ENCODE peak calls at places on chromosomes 5 and 9, in four cellular contexts. J is choroid plexus epithelial cell, Q is mammary epithelial cell, C is upper lobe of left lung. G is an unnamed sample.

GRCh38 chr9:135551031-135551430 is 5.1 kb downstream of the OBP2A start:
- DNase-seq in J (no peak), Q (no peak), C (peak), G (no peak)

GRCh38 chr9:121369595-121370265 is at the start of gene STOM:
- DNase-seq in J (peak), Q (peak), C (peak), G (peak)

GRCh38 chr5:178306430-178307225 is 74.0 kb upstream of the PHYKPL start:
- DNase-seq in J (no peak), Q (no peak), C (no peak), G (no peak)

GRCh38 chr9:88537743-88538055 is 2.7 kb downstream of the NXNL2 start:
- DNase-seq in J (peak), Q (peak), C (no peak), G (peak)

GRCh38 chr9:88574993-88575392 is 40.0 kb downstream of the NXNL2 start:
- DNase-seq in J (no peak), Q (peak), C (no peak), G (peak)

GRCh38 chr5:84614907-84615306 is 230.2 kb upstream of the EDIL3 start:
- DNase-seq in J (no peak), Q (no peak), C (no peak), G (no peak)

GRCh38 chr9:121604242-121604641 is 47.2 kb upstream of the DAB2IP start:
- DNase-seq in J (no peak), Q (no peak), C (no peak), G (no peak)

GRCh38 chr5:1330146-1330846 is 14.6 kb downstream of the CLPTM1L start:
- DNase-seq in J (no peak), Q (peak), C (peak), G (no peak)

GRCh38 chr5:141729387-141730006 is 47.5 kb upstream of the ARAP3 start:
- DNase-seq in J (no peak), Q (no peak), C (no peak), G (no peak)

GRCh38 chr5:6845856-6846255 is 132.6 kb downstream of the TENT4A start:
- DNase-seq in J (no peak), Q (no peak), C (no peak), G (no peak)

GRCh38 chr5:161283296-161283695 is 263.2 kb downstream of the GABRB2 start:
- DNase-seq in J (no peak), Q (no peak), C (no peak), G (no peak)

GRCh38 chr9:81472701-81473100 is 216.6 kb downstream of the TLE1 start:
- DNase-seq in J (no peak), Q (no peak), C (no peak), G (no peak)

GRCh38 chr9:131577005-131578000 is 32.0 kb downstream of the PRRT1B start:
- DNase-seq in J (no peak), Q (no peak), C (no peak), G (no peak)

GRCh38 chr5:88833371-88834107 is 49.4 kb downstream of the MEF2C start:
- DNase-seq in J (peak), Q (no peak), C (no peak), G (peak)

GRCh38 chr9:6564370-6564769 is 81.2 kb downstream of the GLDC start:
- DNase-seq in J (peak), Q (no peak), C (no peak), G (no peak)

GRCh38 chr9:100455470-100455869 is 17.5 kb upstream of the TMEFF1 start:
- DNase-seq in J (peak), Q (no peak), C (no peak), G (peak)

GRCh38 chr5:111697881-111698757 is 58.9 kb downstream of the NREP start:
- DNase-seq in J (peak), Q (no peak), C (no peak), G (peak)
- TF ChIP-seq CTCF in J (peak), Q (no peak), C (no peak), G (peak)

GRCh38 chr5:179413086-179413690 is 67.9 kb upstream of the ADAMTS2 start:
- DNase-seq in J (no peak), Q (no peak), C (no peak), G (no peak)
- H3K4me3 ChIP-seq in J (no peak), Q (no peak), C (no peak), G (no peak)

GRCh38 chr5:14492341-14492964 is 89.1 kb upstream of the OTULINL start:
- DNase-seq in J (no peak), Q (no peak), C (no peak), G (no peak)

GRCh38 chr5:14502291-14502690 is 79.3 kb upstream of the OTULINL start:
- DNase-seq in J (no peak), Q (no peak), C (no peak), G (no peak)

GRCh38 chr5:14491505-14491904 is 90.1 kb upstream of the OTULINL start:
- DNase-seq in J (peak), Q (no peak), C (no peak), G (peak)

GRCh38 chr5:14501353-14502162 is 80.0 kb upstream of the OTULINL start:
- DNase-seq in J (no peak), Q (no peak), C (no peak), G (peak)

DNA sequence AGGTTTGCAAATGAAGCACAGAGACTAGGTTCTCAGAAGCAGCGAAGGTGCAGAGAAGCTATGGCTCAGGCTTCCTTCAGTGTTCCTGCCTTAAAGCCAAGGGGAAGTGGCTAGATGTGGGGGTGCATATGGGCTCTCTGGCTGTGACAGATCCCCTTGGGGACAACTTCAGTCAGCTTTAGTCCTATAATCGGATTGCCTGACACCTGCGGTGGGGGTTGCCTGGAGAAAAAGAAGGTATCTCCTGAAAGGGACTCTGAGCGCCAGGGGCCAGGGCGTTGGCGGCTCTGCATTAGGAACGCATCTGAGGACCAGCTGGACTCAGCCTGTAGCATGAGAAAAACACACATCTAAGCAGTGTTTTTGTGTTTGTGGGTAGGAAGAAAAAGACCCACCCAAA is 84.3 kb upstream of the OTULINL start:
- DNase-seq in J (no peak), Q (no peak), C (no peak), G (no peak)
- TF ChIP-seq CTCF in J (no peak), Q (no peak), C (no peak), G (no peak)

GRCh38 chr9:126675147-126675467 is 61.4 kb downstream of the LMX1B start:
- DNase-seq in J (no peak), Q (no peak), C (no peak), G (no peak)
- H3K4me3 ChIP-seq in J (no peak), Q (no peak), C (no peak), G (no peak)

DNA sequence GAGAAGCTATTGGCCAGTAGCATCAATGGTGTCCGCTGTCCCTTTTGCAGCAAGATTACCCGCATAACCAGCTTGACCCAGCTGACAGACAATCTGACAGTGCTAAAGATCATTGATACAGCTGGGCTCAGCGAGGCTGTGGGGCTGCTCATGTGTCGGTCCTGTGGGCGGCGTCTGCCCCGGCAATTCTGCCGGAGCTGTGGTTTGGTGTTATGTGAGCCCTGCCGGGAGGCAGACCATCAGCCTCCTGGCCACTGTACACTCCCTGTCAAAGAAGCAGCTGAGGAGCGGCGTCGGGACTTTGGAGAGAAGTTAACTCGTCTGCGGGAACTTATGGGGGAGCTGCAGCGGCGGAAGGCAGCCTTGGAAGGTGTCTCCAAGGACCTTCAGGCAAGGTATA is 10.8 kb downstream of the TRIM32 start:
- DNase-seq in J (no peak), Q (no peak), C (peak), G (no peak)
- TF ChIP-seq CTCF in J (no peak), Q (no peak), C (no peak), G (no peak)

GRCh38 chr5:135038829-135039525 is 4.9 kb upstream of the PITX1 start:
- DNase-seq in J (no peak), Q (peak), C (no peak), G (peak)
- H3K4me3 ChIP-seq in J (no peak), Q (no peak), C (no peak), G (peak)

DNA sequence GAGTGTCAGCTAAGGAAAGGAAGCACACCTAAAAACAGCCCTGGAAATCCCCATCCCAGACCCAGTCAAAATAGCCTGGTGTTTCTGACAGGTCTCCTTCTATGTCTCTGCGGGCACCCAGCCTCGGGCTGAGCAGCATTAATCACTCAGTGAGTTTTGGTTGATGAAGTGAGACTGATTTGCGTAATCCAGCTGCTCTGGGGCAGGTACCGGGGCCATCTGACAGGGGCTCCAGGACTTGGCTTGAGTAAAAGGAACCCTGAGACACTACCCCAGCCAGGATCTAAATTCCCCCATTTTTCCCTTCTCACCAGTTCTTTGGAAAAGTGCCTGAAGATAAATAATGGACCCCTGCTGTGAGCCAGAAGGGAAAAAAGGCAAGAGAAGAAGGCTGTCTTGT is 607 bp downstream of the SLC28A3 start:
- DNase-seq in J (no peak), Q (peak), C (no peak), G (no peak)
- TF ChIP-seq CTCF in J (no peak), Q (no peak), C (no peak), G (no peak)

GRCh38 chr5:97405941-97406340 is 222.9 kb upstream of the RIOK2 start:
- DNase-seq in J (no peak), Q (no peak), C (peak), G (no peak)

DNA sequence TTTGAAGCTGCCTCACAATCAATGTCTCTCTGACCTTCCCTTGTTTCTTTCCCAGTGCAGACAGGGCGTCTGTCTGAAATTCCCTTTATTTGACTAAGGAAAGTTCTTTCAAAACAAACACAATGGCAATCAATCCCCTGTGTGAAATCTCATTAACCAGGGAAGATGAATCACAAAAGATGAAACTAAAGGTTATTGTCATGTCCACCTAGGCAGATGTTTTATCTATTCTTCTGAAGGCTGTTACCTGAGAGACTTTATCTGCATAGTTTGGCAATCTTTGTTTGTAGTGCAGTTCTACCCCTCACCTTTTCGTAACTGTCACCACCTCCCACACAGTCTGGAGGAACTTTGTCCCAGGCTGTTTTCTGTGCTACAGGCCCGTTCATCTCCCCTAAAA is 217.5 kb upstream of the RIOK2 start:
- DNase-seq in J (no peak), Q (no peak), C (no peak), G (no peak)
- H3K4me3 ChIP-seq in J (no peak), Q (no peak), C (no peak), G (no peak)

GRCh38 chr5:133746834-133747233 is 134.5 kb upstream of the FSTL4 start:
- DNase-seq in J (no peak), Q (no peak), C (no peak), G (no peak)
- TF ChIP-seq CTCF in J (peak), Q (peak), C (no peak), G (no peak)

DNA sequence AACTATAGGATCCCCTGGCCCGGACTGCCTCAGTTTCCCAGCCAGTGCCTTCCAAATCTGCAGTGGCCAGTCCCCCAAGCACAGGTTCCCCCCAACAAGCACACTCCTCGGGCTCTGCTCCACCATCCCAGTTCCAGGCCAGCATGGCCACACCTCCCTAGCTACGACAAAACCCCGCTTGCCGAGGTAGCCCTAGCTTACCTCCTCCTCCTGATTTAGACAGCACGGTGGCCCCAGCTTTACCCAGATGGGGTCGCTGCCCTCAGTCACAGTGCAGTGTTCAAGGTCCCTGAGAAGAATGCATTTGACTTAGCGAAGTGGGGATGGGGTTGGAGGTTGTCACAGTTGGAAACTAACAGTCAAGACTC is 40.8 kb upstream of the GARNL3 start:
- DNase-seq in J (no peak), Q (no peak), C (no peak), G (no peak)
- H3K4me3 ChIP-seq in J (peak), Q (no peak), C (peak), G (peak)

G was measured in foreskin fibroblast.